ENCODE peak calls at places on chromosomes 13 and 19, in seven cellular contexts. L is heart left ventricle, G is body of pancreas, J is fibroblast of mammary gland, K is uterus, P is ascending aorta, W is neuronal stem cell. Y is an unnamed sample.

GRCh38 chr13:99041337-99041736 is 63.5 kb upstream of the DOCK9 start:
- DNase-seq in L (no peak), G (no peak), J (no peak), K (no peak), P (no peak), W (no peak), Y (no peak)

GRCh38 chr19:3285647-3286176 is 61.3 kb downstream of the CELF5 start:
- DNase-seq in L (no peak), G (no peak), J (peak), K (no peak), P (no peak), W (peak), Y (no peak)

GRCh38 chr13:34988330-34988791 is 46.3 kb downstream of the NBEA start:
- DNase-seq in L (no peak), G (no peak), J (no peak), K (no peak), P (no peak), W (no peak), Y (no peak)

GRCh38 chr13:46389985-46390384 is 2.9 kb upstream of the RUBCNL start:
- DNase-seq in L (peak), G (peak), J (no peak), K (no peak), P (no peak), W (no peak), Y (no peak)

GRCh38 chr13:46166947-46167610 is 14.9 kb downstream of the LCP1 start:
- DNase-seq in L (no peak), G (no peak), J (no peak), K (no peak), P (no peak), W (no peak), Y (no peak)

GRCh38 chr19:37077929-37078716 is at the start of gene ZNF420:
- DNase-seq in L (peak), G (peak), J (peak), K (peak), P (peak), W (peak), Y (peak)

GRCh38 chr13:51015973-51016372 is 95.1 kb downstream of the C13orf42 start:
- DNase-seq in L (no peak), G (no peak), J (no peak), K (no peak), P (no peak), W (no peak), Y (no peak)

GRCh38 chr19:17468302-17469091 is 1.8 kb upstream of the SLC27A1 start:
- DNase-seq in L (peak), G (peak), J (no peak), K (peak), P (peak), W (no peak), Y (no peak)

GRCh38 chr19:32287811-32288227 is 57.6 kb upstream of the ZNF507 start:
- DNase-seq in L (peak), G (peak), J (peak), K (peak), P (peak), W (peak), Y (peak)

GRCh38 chr19:32779082-32779481 is 59.5 kb downstream of the TDRD12 start:
- DNase-seq in L (no peak), G (no peak), J (no peak), K (no peak), P (no peak), W (no peak), Y (no peak)

GRCh38 chr19:16330811-16331690 is 6.4 kb downstream of the KLF2 start:
- DNase-seq in L (no peak), G (no peak), J (no peak), K (no peak), P (no peak), W (no peak), Y (no peak)

GRCh38 chr13:24263652-24264051 is 45.7 kb upstream of the C1QTNF9 start:
- DNase-seq in L (no peak), G (no peak), J (no peak), K (no peak), P (no peak), W (no peak), Y (no peak)

GRCh38 chr13:112442483-112443090 is 66.4 kb downstream of the SPACA7 start:
- DNase-seq in L (no peak), G (no peak), J (no peak), K (no peak), P (no peak), W (peak), Y (no peak)

GRCh38 chr19:40798997-40799557 is at the start of gene EGLN2:
- DNase-seq in L (no peak), G (no peak), J (no peak), K (no peak), P (no peak), W (no peak), Y (no peak)

GRCh38 chr19:17654993-17655392 is 33.2 kb downstream of the UNC13A start:
- DNase-seq in L (no peak), G (no peak), J (no peak), K (no peak), P (no peak), W (no peak), Y (no peak)

GRCh38 chr19:14775855-14776254 is 2.5 kb downstream of the ADGRE2 start:
- DNase-seq in L (peak), G (no peak), J (no peak), K (no peak), P (no peak), W (no peak), Y (no peak)
- H3K4me3 ChIP-seq in L (no peak), G (no peak), J (peak), K (no peak), P (no peak), W (peak), Y (peak)

GRCh38 chr19:34489175-34489574 is 7.6 kb downstream of the WTIP start:
- DNase-seq in L (no peak), G (no peak), J (no peak), K (no peak), P (no peak), W (no peak), Y (no peak)

GRCh38 chr19:34485831-34486230 is 4.3 kb downstream of the WTIP start:
- DNase-seq in L (no peak), G (no peak), J (no peak), K (no peak), P (no peak), W (no peak), Y (no peak)

GRCh38 chr19:34484328-34484727 is 2.8 kb downstream of the WTIP start:
- DNase-seq in L (peak), G (no peak), J (no peak), K (no peak), P (peak), W (no peak), Y (no peak)

GRCh38 chr19:34490141-34490766 is 8.7 kb downstream of the WTIP start:
- DNase-seq in L (no peak), G (no peak), J (no peak), K (no peak), P (no peak), W (no peak), Y (no peak)

DNA sequence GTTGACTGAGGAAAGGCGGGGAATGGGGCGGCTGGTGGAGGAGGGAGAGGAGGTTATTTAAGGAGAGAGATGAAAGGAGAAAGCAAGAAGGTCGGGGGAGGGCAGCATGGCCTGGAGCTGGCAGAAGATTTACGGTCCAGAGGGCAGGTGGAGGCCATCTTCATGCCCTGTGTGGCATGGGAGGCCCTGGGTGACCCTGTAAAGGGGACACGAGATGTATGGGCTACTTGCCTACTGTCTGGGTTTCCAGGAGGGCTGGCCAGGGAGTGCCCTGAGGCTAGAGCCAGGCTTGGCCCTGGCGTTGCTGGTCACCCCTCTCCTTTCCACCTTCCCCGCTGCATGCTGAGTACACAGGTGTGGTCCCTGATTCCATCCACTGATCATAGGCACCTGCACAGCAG is 6.1 kb downstream of the WTIP start:
- DNase-seq in L (no peak), G (no peak), J (no peak), K (no peak), P (peak), W (no peak), Y (no peak)
- H3K4me3 ChIP-seq in L (no peak), G (no peak), J (no peak), K (no peak), P (no peak), W (no peak), Y (no peak)

GRCh38 chr19:28727133-28727834 is 485.7 kb downstream of the UQCRFS1 start:
- DNase-seq in L (peak), G (peak), J (peak), K (no peak), P (no peak), W (peak), Y (no peak)

GRCh38 chr19:28731113-28731512 is 481.8 kb downstream of the UQCRFS1 start:
- DNase-seq in L (no peak), G (no peak), J (no peak), K (no peak), P (no peak), W (no peak), Y (no peak)

GRCh38 chr19:28731577-28731976 is 481.4 kb downstream of the UQCRFS1 start:
- DNase-seq in L (no peak), G (no peak), J (no peak), K (no peak), P (no peak), W (no peak), Y (no peak)

GRCh38 chr19:28727835-28728159 is 485.2 kb downstream of the UQCRFS1 start:
- DNase-seq in L (no peak), G (no peak), J (no peak), K (no peak), P (no peak), W (no peak), Y (no peak)

DNA sequence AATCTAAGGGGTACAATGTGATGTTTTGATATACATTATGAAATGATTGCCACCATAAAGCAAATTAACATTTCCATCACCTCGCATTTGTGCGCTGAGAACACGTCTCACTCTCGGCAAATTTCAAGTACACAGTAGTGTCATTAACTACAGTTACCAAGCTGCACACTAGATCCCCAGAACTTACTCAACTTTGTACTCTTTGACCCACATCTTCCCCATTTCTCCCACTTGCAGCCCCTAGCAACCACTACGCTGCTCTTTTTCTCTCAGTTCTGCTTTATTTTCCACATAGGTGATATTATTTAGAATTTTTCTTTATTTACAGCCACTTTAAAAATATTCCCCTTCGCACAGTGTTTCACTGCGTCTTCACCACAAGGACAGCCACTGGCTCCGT is 486.4 kb downstream of the UQCRFS1 start:
- DNase-seq in L (no peak), G (no peak), J (no peak), K (no peak), P (no peak), W (no peak), Y (no peak)
- H3K4me3 ChIP-seq in L (no peak), G (no peak), J (no peak), K (no peak), P (no peak), W (peak), Y (no peak)

DNA sequence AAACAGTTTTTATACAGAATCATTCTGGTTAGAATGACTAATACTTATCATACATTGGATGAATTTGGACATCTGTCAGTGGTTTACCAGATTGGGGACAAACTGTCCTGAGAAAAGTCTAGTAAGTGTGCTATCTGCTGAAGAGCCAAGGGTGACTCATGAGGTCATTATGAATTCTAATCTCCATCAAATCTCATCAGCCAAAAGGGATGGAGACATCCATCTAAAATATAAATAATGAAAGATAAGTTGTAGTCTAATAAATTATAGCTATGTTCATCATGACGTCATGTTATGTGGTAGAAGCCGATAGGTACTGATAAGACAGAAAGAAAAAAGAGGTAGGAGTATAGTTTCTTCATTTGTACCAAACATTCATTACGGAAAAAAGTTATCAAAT is 804.4 kb downstream of the PCDH9 start:
- DNase-seq in L (no peak), G (no peak), J (peak), K (no peak), P (no peak), W (no peak), Y (no peak)
- H3K4me3 ChIP-seq in L (no peak), G (no peak), J (no peak), K (no peak), P (no peak), W (no peak), Y (no peak)